ENCODE peak calls at places on chromosome 10, in five cellular contexts. E, A, R, M and W are unnamed samples.

GRCh38 chr10:113524539-113525490 is 28.0 kb upstream of the HABP2 start:
- DNase-seq in M (no peak), E (no peak), R (no peak), A (no peak), W (no peak)

GRCh38 chr10:132722391-132722790 is 63.6 kb downstream of the NKX6-2 start:
- DNase-seq in M (no peak), R (no peak), A (no peak), E (no peak), W (no peak)

GRCh38 chr10:62153191-62153590 is 115.5 kb downstream of the RTKN2 start:
- DNase-seq in A (no peak), R (no peak), M (no peak), E (no peak), W (no peak)

GRCh38 chr10:80924063-80924952 is 386.6 kb downstream of the SH2D4B start:
- DNase-seq in E (no peak), A (peak), R (peak), M (no peak), W (peak)

GRCh38 chr10:132193907-132194552 is 7.3 kb downstream of the DPYSL4 start:
- DNase-seq in A (no peak), M (no peak), R (no peak), E (no peak), W (no peak)

GRCh38 chr10:24375510-24375909 is 166.6 kb downstream of the KIAA1217 start:
- DNase-seq in E (no peak), R (no peak), A (no peak), M (no peak), W (no peak)

GRCh38 chr10:132961864-132962622 is 19.7 kb upstream of the CFAP46 start:
- DNase-seq in R (peak), A (no peak), M (no peak), E (peak), W (peak)

GRCh38 chr10:110919349-110919931 is at the start of gene SHOC2:
- DNase-seq in M (peak), E (peak), A (no peak), R (peak), W (peak)

GRCh38 chr10:89959433-89960110 is 258.2 kb downstream of the KIF20B start:
- DNase-seq in R (no peak), M (no peak), E (no peak), A (no peak), W (no peak)

GRCh38 chr10:52135101-52135500 is 179.0 kb upstream of the DKK1 start:
- DNase-seq in R (no peak), A (no peak), M (no peak), E (no peak), W (no peak)

GRCh38 chr10:21138769-21139324 is 241.7 kb upstream of the NEBL start:
- DNase-seq in R (no peak), A (no peak), E (no peak), M (no peak), W (no peak)

GRCh38 chr10:111766464-111766863 is 417.1 kb downstream of the GPAM start:
- DNase-seq in R (no peak), A (no peak), E (no peak), M (no peak), W (no peak)

GRCh38 chr10:72328045-72328828 is 26.5 kb downstream of the DNAJB12 start:
- DNase-seq in M (no peak), R (peak), A (no peak), E (no peak), W (peak)

GRCh38 chr10:71638087-71638576 is 81.4 kb downstream of the C10orf105 start:
- DNase-seq in R (peak), A (no peak), E (no peak), M (no peak), W (peak)

GRCh38 chr10:126242352-126243260 is 145.7 kb downstream of the ADAM12 start:
- DNase-seq in E (no peak), A (no peak), M (no peak), R (no peak), W (no peak)

GRCh38 chr10:100024741-100025140 is 15.0 kb upstream of the DNMBP start:
- DNase-seq in R (no peak), M (no peak), A (no peak), E (no peak), W (no peak)

GRCh38 chr10:114764656-114765055 is 56.9 kb upstream of the FHIP2A start:
- DNase-seq in E (no peak), M (no peak), A (no peak), R (no peak), W (no peak)

GRCh38 chr10:86019141-86019540 is 347.5 kb downstream of the GRID1 start:
- DNase-seq in M (no peak), R (no peak), A (no peak), E (no peak), W (no peak)

GRCh38 chr10:68121020-68121743 is 11.9 kb downstream of the MYPN start:
- DNase-seq in A (no peak), E (no peak), M (no peak), R (no peak), W (no peak)

GRCh38 chr10:90193240-90193985 is 492.0 kb downstream of the KIF20B start:
- DNase-seq in E (no peak), M (no peak), A (no peak), R (no peak), W (no peak)

GRCh38 chr10:99429521-99430095 is 816 bp downstream of the GOT1 start:
- DNase-seq in R (no peak), A (no peak), E (no peak), M (no peak), W (peak)

GRCh38 chr10:23314835-23315239 is 29.8 kb downstream of the C10orf67 start:
- DNase-seq in E (peak), M (no peak), A (peak), R (no peak), W (peak)

GRCh38 chr10:115942106-115942505 is 330.9 kb downstream of the GFRA1 start:
- DNase-seq in M (no peak), R (no peak), E (no peak), A (no peak), W (no peak)

GRCh38 chr10:102988404-102989314 is 70.6 kb downstream of the CNNM2 start:
- DNase-seq in M (no peak), R (no peak), A (no peak), E (no peak), W (no peak)

GRCh38 chr10:61397175-61397986 is 55.8 kb downstream of the TMEM26 start:
- DNase-seq in A (no peak), E (no peak), M (no peak), R (no peak), W (no peak)

GRCh38 chr10:3969876-3970666 is 185.1 kb upstream of the KLF6 start:
- DNase-seq in M (no peak), R (no peak), E (no peak), A (no peak), W (no peak)

GRCh38 chr10:88152720-88153119 is 289.3 kb downstream of the PTEN start:
- DNase-seq in A (peak), E (no peak), R (no peak), M (no peak), W (no peak)

GRCh38 chr10:88541116-88541626 is 41.9 kb downstream of the RNLS start:
- DNase-seq in R (no peak), A (no peak), M (no peak), E (no peak), W (no peak)

GRCh38 chr10:30662809-30663208 is 33.3 kb upstream of the LYZL2 start:
- DNase-seq in M (no peak), E (no peak), A (no peak), R (no peak), W (no peak)

GRCh38 chr10:34854147-34854601 is 39.1 kb upstream of the PARD3 start:
- DNase-seq in M (no peak), E (no peak), R (no peak), A (no peak), W (no peak)

GRCh38 chr10:178208-178607 is 43.0 kb downstream of the ZMYND11 start:
- DNase-seq in R (no peak), A (peak), E (no peak), M (no peak), W (no peak)

GRCh38 chr10:116170815-116171250 is 102.2 kb downstream of the GFRA1 start:
- DNase-seq in M (no peak), A (no peak), R (no peak), E (no peak), W (no peak)

GRCh38 chr10:91883549-91884542 is 25.4 kb downstream of the FGFBP3 start:
- DNase-seq in E (no peak), M (no peak), A (no peak), R (peak), W (peak)

GRCh38 chr10:48453451-48454301 is 147.2 kb downstream of the MAPK8 start:
- DNase-seq in M (no peak), E (no peak), R (no peak), A (no peak), W (no peak)

GRCh38 chr10:32790483-32790882 is 167.5 kb downstream of the ITGB1 start:
- DNase-seq in R (no peak), E (no peak), A (no peak), M (no peak), W (no peak)

GRCh38 chr10:70343312-70343711 is 39.1 kb downstream of the LRRC20 start:
- DNase-seq in M (no peak), A (no peak), R (no peak), E (no peak), W (no peak)

GRCh38 chr10:62652114-62652513 is 152.4 kb upstream of the ADO start:
- DNase-seq in E (no peak), R (no peak), M (no peak), A (no peak), W (no peak)